ENCODE peak calls at places on chromosomes 3 and 15, in seven cellular contexts. One of them, this sample, is unnamed.

GRCh38 chr3:178845446-178846118 is 226.0 kb downstream of the ZMAT3 start:
- DNase-seq in upper lobe of right lung: no peak
- DNase-seq in left ventricle myocardium inferior: no peak
- DNase-seq in HL-60: no peak
- DNase-seq in thoracic aorta: no peak
- DNase-seq in lung: no peak
- DNase-seq in CD8-positive, alpha-beta memory T cell: no peak
- DNase-seq in this sample: no peak

GRCh38 chr3:17579289-17580031 is 163.0 kb downstream of the TBC1D5 start:
- DNase-seq in thoracic aorta: no peak
- DNase-seq in CD8-positive, alpha-beta memory T cell: no peak
- DNase-seq in upper lobe of right lung: no peak
- DNase-seq in HL-60: no peak
- DNase-seq in left ventricle myocardium inferior: no peak
- DNase-seq in lung: no peak
- DNase-seq in this sample: no peak

GRCh38 chr3:11154036-11154952 is at the start of gene HRH1:
- DNase-seq in CD8-positive, alpha-beta memory T cell: no peak
- DNase-seq in left ventricle myocardium inferior: peak
- DNase-seq in thoracic aorta: no peak
- DNase-seq in HL-60: no peak
- DNase-seq in upper lobe of right lung: no peak
- DNase-seq in lung: no peak
- DNase-seq in this sample: peak

GRCh38 chr15:56871180-56871579 is 47.3 kb upstream of the TCF12 start:
- DNase-seq in HL-60: no peak
- DNase-seq in left ventricle myocardium inferior: no peak
- DNase-seq in lung: no peak
- DNase-seq in CD8-positive, alpha-beta memory T cell: no peak
- DNase-seq in thoracic aorta: no peak
- DNase-seq in upper lobe of right lung: no peak
- DNase-seq in this sample: no peak

GRCh38 chr15:48681274-48681840 is 35.8 kb upstream of the FBN1 start:
- DNase-seq in CD8-positive, alpha-beta memory T cell: no peak
- DNase-seq in upper lobe of right lung: no peak
- DNase-seq in HL-60: no peak
- DNase-seq in left ventricle myocardium inferior: no peak
- DNase-seq in lung: no peak
- DNase-seq in thoracic aorta: no peak
- DNase-seq in this sample: no peak

GRCh38 chr3:26106119-26106690 is 316.3 kb downstream of the OXSM start:
- DNase-seq in left ventricle myocardium inferior: no peak
- DNase-seq in lung: no peak
- DNase-seq in HL-60: no peak
- DNase-seq in upper lobe of right lung: no peak
- DNase-seq in thoracic aorta: no peak
- DNase-seq in CD8-positive, alpha-beta memory T cell: no peak
- DNase-seq in this sample: no peak

GRCh38 chr15:58387130-58387529 is 44.7 kb upstream of the LIPC start:
- DNase-seq in left ventricle myocardium inferior: no peak
- DNase-seq in lung: no peak
- DNase-seq in thoracic aorta: no peak
- DNase-seq in CD8-positive, alpha-beta memory T cell: no peak
- DNase-seq in upper lobe of right lung: no peak
- DNase-seq in HL-60: no peak
- DNase-seq in this sample: no peak

GRCh38 chr3:121998030-121998580 is 23.9 kb downstream of the ILDR1 start:
- DNase-seq in left ventricle myocardium inferior: no peak
- DNase-seq in CD8-positive, alpha-beta memory T cell: no peak
- DNase-seq in HL-60: peak
- DNase-seq in upper lobe of right lung: no peak
- DNase-seq in thoracic aorta: no peak
- DNase-seq in lung: no peak
- DNase-seq in this sample: no peak

GRCh38 chr3:12170207-12170606 is 11.5 kb upstream of the TIMP4 start:
- DNase-seq in HL-60: peak
- DNase-seq in upper lobe of right lung: no peak
- DNase-seq in CD8-positive, alpha-beta memory T cell: no peak
- DNase-seq in thoracic aorta: no peak
- DNase-seq in lung: no peak
- DNase-seq in left ventricle myocardium inferior: no peak
- DNase-seq in this sample: no peak

GRCh38 chr3:120855665-120856437 is 52.2 kb upstream of the STXBP5L start:
- DNase-seq in HL-60: no peak
- DNase-seq in lung: no peak
- DNase-seq in left ventricle myocardium inferior: peak
- DNase-seq in upper lobe of right lung: no peak
- DNase-seq in thoracic aorta: peak
- DNase-seq in CD8-positive, alpha-beta memory T cell: no peak
- DNase-seq in this sample: peak

GRCh38 chr3:113166719-113167492 is 44.5 kb upstream of the BOC start:
- DNase-seq in thoracic aorta: no peak
- DNase-seq in upper lobe of right lung: no peak
- DNase-seq in left ventricle myocardium inferior: peak
- DNase-seq in CD8-positive, alpha-beta memory T cell: no peak
- DNase-seq in HL-60: no peak
- DNase-seq in lung: no peak
- DNase-seq in this sample: no peak

GRCh38 chr3:188421151-188421821 is 267.3 kb downstream of the LPP start:
- DNase-seq in HL-60: no peak
- DNase-seq in lung: no peak
- DNase-seq in thoracic aorta: no peak
- DNase-seq in left ventricle myocardium inferior: no peak
- DNase-seq in upper lobe of right lung: no peak
- DNase-seq in CD8-positive, alpha-beta memory T cell: no peak
- DNase-seq in this sample: no peak

GRCh38 chr15:72341361-72341760 is 21.4 kb upstream of the CELF6 start:
- DNase-seq in upper lobe of right lung: no peak
- DNase-seq in thoracic aorta: no peak
- DNase-seq in lung: no peak
- DNase-seq in CD8-positive, alpha-beta memory T cell: no peak
- DNase-seq in HL-60: no peak
- DNase-seq in left ventricle myocardium inferior: no peak
- DNase-seq in this sample: no peak

GRCh38 chr3:120560304-120561250 is 35.6 kb upstream of the NDUFB4 start:
- DNase-seq in thoracic aorta: no peak
- DNase-seq in left ventricle myocardium inferior: no peak
- DNase-seq in HL-60: no peak
- DNase-seq in upper lobe of right lung: no peak
- DNase-seq in lung: no peak
- DNase-seq in CD8-positive, alpha-beta memory T cell: no peak
- DNase-seq in this sample: no peak

GRCh38 chr3:194985031-194985578 is 285.9 kb downstream of the XXYLT1 start:
- DNase-seq in HL-60: peak
- DNase-seq in lung: peak
- DNase-seq in thoracic aorta: no peak
- DNase-seq in upper lobe of right lung: peak
- DNase-seq in left ventricle myocardium inferior: peak
- DNase-seq in CD8-positive, alpha-beta memory T cell: no peak
- DNase-seq in this sample: peak

GRCh38 chr15:57542505-57542817 is 49.2 kb upstream of the MYZAP start:
- DNase-seq in CD8-positive, alpha-beta memory T cell: no peak
- DNase-seq in lung: no peak
- DNase-seq in upper lobe of right lung: no peak
- DNase-seq in HL-60: no peak
- DNase-seq in thoracic aorta: no peak
- DNase-seq in left ventricle myocardium inferior: no peak
- DNase-seq in this sample: no peak

GRCh38 chr3:7536921-7537320 is 676.0 kb downstream of the GRM7 start:
- DNase-seq in left ventricle myocardium inferior: no peak
- DNase-seq in thoracic aorta: no peak
- DNase-seq in CD8-positive, alpha-beta memory T cell: no peak
- DNase-seq in upper lobe of right lung: no peak
- DNase-seq in lung: no peak
- DNase-seq in HL-60: no peak
- DNase-seq in this sample: no peak
- H3K27ac ChIP-seq in left ventricle myocardium inferior: no peak
- H3K27ac ChIP-seq in thoracic aorta: no peak
- H3K27ac ChIP-seq in CD8-positive, alpha-beta memory T cell: no peak
- H3K27ac ChIP-seq in upper lobe of right lung: no peak
- H3K27ac ChIP-seq in lung: no peak
- H3K27ac ChIP-seq in HL-60: no peak
- H3K27ac ChIP-seq in this sample: no peak

DNA sequence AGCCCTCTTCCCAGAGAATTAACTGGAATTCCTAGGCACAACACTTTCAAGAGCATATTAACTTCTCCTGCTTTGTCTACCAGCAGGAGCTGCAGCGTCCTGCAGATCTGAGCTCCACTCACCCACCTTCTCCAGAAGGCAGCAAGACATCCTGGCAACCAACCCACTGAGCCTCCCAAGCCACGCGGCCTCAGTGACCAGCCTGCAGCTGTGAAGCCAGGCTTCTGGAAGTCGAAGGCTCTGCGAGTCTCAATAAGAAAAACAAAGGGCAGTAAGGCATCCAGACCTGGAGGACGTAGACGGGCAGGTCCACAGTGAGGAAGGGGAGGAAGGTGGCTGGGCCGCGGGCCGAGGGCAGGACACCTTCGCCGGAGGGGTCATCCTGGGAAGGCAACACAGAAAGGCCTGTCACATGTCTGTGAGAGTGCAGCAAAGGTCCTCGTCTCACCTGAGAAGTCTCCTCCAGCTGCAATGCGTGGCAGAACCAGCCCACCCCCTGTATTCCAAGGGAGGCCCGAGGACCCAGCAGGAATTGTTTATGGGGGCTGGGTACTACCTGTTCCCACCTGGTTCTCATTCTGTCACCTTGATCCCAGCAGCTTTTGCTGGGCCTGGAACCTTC is 36.2 kb downstream of the ZXDC start:
- DNase-seq in upper lobe of right lung: peak
- DNase-seq in thoracic aorta: no peak
- DNase-seq in HL-60: no peak
- DNase-seq in left ventricle myocardium inferior: no peak
- DNase-seq in CD8-positive, alpha-beta memory T cell: no peak
- DNase-seq in lung: no peak
- DNase-seq in this sample: no peak
- H3K27ac ChIP-seq in upper lobe of right lung: no peak
- H3K27ac ChIP-seq in thoracic aorta: no peak
- H3K27ac ChIP-seq in HL-60: no peak
- H3K27ac ChIP-seq in left ventricle myocardium inferior: no peak
- H3K27ac ChIP-seq in CD8-positive, alpha-beta memory T cell: no peak
- H3K27ac ChIP-seq in lung: no peak
- H3K27ac ChIP-seq in this sample: no peak

GRCh38 chr15:51098331-51098619 is 3.6 kb upstream of the TNFAIP8L3 start:
- DNase-seq in HL-60: no peak
- DNase-seq in CD8-positive, alpha-beta memory T cell: no peak
- DNase-seq in upper lobe of right lung: no peak
- DNase-seq in thoracic aorta: no peak
- DNase-seq in lung: no peak
- DNase-seq in left ventricle myocardium inferior: no peak
- DNase-seq in this sample: no peak

GRCh38 chr15:51094606-51095569 is at the start of gene TNFAIP8L3:
- DNase-seq in lung: peak
- DNase-seq in left ventricle myocardium inferior: peak
- DNase-seq in HL-60: no peak
- DNase-seq in upper lobe of right lung: peak
- DNase-seq in thoracic aorta: no peak
- DNase-seq in CD8-positive, alpha-beta memory T cell: no peak
- DNase-seq in this sample: peak

GRCh38 chr15:51097553-51098330 is 3.0 kb upstream of the TNFAIP8L3 start:
- DNase-seq in lung: no peak
- DNase-seq in thoracic aorta: no peak
- DNase-seq in CD8-positive, alpha-beta memory T cell: no peak
- DNase-seq in left ventricle myocardium inferior: no peak
- DNase-seq in HL-60: peak
- DNase-seq in upper lobe of right lung: no peak
- DNase-seq in this sample: no peak

GRCh38 chr15:51095681-51096331 is 1.1 kb upstream of the TNFAIP8L3 start:
- DNase-seq in HL-60: no peak
- DNase-seq in lung: no peak
- DNase-seq in upper lobe of right lung: no peak
- DNase-seq in CD8-positive, alpha-beta memory T cell: no peak
- DNase-seq in thoracic aorta: no peak
- DNase-seq in left ventricle myocardium inferior: no peak
- DNase-seq in this sample: no peak

DNA sequence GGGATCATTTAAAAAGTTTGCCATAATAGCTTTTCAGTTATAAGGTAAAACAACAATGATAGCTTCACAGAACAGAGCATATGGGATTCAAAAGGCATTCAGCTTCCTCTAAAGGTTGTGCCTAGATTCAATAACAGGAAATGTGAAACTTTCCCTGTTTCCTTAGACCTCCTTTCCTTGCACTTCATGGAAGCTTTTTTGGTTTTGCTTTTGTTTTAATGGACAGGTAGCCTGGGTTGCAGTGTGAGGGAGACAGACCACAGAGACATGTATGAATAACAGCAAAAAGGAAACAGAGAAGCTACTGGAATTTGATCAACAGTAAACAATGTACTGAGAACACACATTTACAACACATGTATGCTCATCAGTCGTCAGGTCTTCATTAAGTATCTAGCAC is 2.3 kb upstream of the TNFAIP8L3 start:
- DNase-seq in CD8-positive, alpha-beta memory T cell: no peak
- DNase-seq in HL-60: no peak
- DNase-seq in upper lobe of right lung: no peak
- DNase-seq in lung: no peak
- DNase-seq in thoracic aorta: no peak
- DNase-seq in left ventricle myocardium inferior: no peak
- DNase-seq in this sample: no peak
- H3K27ac ChIP-seq in CD8-positive, alpha-beta memory T cell: no peak
- H3K27ac ChIP-seq in HL-60: no peak
- H3K27ac ChIP-seq in upper lobe of right lung: peak
- H3K27ac ChIP-seq in lung: no peak
- H3K27ac ChIP-seq in thoracic aorta: peak
- H3K27ac ChIP-seq in left ventricle myocardium inferior: no peak
- H3K27ac ChIP-seq in this sample: peak

GRCh38 chr3:41697702-41698101 is 264.2 kb downstream of the ULK4 start:
- DNase-seq in left ventricle myocardium inferior: no peak
- DNase-seq in HL-60: no peak
- DNase-seq in upper lobe of right lung: no peak
- DNase-seq in thoracic aorta: no peak
- DNase-seq in lung: no peak
- DNase-seq in CD8-positive, alpha-beta memory T cell: no peak
- DNase-seq in this sample: no peak

GRCh38 chr3:41701196-41701698 is 260.7 kb downstream of the ULK4 start:
- DNase-seq in lung: no peak
- DNase-seq in CD8-positive, alpha-beta memory T cell: no peak
- DNase-seq in thoracic aorta: no peak
- DNase-seq in HL-60: no peak
- DNase-seq in upper lobe of right lung: no peak
- DNase-seq in left ventricle myocardium inferior: no peak
- DNase-seq in this sample: no peak

GRCh38 chr3:41698931-41699330 is 263.0 kb downstream of the ULK4 start:
- DNase-seq in thoracic aorta: no peak
- DNase-seq in lung: no peak
- DNase-seq in left ventricle myocardium inferior: no peak
- DNase-seq in upper lobe of right lung: no peak
- DNase-seq in CD8-positive, alpha-beta memory T cell: no peak
- DNase-seq in HL-60: no peak
- DNase-seq in this sample: no peak

GRCh38 chr3:41705893-41706292 is 256.0 kb downstream of the ULK4 start:
- DNase-seq in upper lobe of right lung: no peak
- DNase-seq in lung: no peak
- DNase-seq in thoracic aorta: no peak
- DNase-seq in left ventricle myocardium inferior: no peak
- DNase-seq in HL-60: no peak
- DNase-seq in CD8-positive, alpha-beta memory T cell: no peak
- DNase-seq in this sample: no peak

GRCh38 chr3:41700155-41700554 is 261.7 kb downstream of the ULK4 start:
- DNase-seq in CD8-positive, alpha-beta memory T cell: no peak
- DNase-seq in thoracic aorta: no peak
- DNase-seq in upper lobe of right lung: no peak
- DNase-seq in HL-60: no peak
- DNase-seq in lung: no peak
- DNase-seq in left ventricle myocardium inferior: no peak
- DNase-seq in this sample: no peak
- H3K27ac ChIP-seq in CD8-positive, alpha-beta memory T cell: no peak
- H3K27ac ChIP-seq in thoracic aorta: no peak
- H3K27ac ChIP-seq in upper lobe of right lung: no peak
- H3K27ac ChIP-seq in HL-60: no peak
- H3K27ac ChIP-seq in lung: no peak
- H3K27ac ChIP-seq in left ventricle myocardium inferior: no peak
- H3K27ac ChIP-seq in this sample: no peak